ENCODE peak calls at places on chromosomes 1 and 21, in eight cellular contexts. Q is lower lobe of right lung, G is heart left ventricle, I is psoas muscle, S is GM06990, A is A549, C is lung, N is ovary. P is an unnamed sample.

GRCh38 chr1:186903374-186904129 is 74.8 kb downstream of the PLA2G4A start:
- DNase-seq in N (no peak), C (no peak), G (no peak), A (no peak), Q (no peak), I (no peak), S (no peak), P (no peak)

GRCh38 chr1:230760360-230760827 is 13.2 kb downstream of the CAPN9 start:
- DNase-seq in G (no peak), C (no peak), I (no peak), N (no peak), Q (no peak), S (no peak), A (no peak), P (no peak)

GRCh38 chr1:152752225-152752624 is 5.6 kb upstream of the KPRP start:
- DNase-seq in G (no peak), N (no peak), Q (no peak), A (no peak), I (no peak), C (no peak), S (no peak), P (peak; percentile 42)

GRCh38 chr1:180778782-180779398 is 133.8 kb upstream of the KIAA1614 start:
- DNase-seq in A (peak; percentile 26), N (no peak), G (no peak), Q (no peak), S (no peak), C (no peak), I (no peak), P (no peak)

GRCh38 chr1:248821101-248821500 is 4.6 kb downstream of the SH3BP5L start:
- DNase-seq in S (no peak), I (no peak), A (peak; percentile 43), C (no peak), G (no peak), Q (no peak), N (no peak), P (peak; percentile 58)

GRCh38 chr21:45403825-45404725 is 890 bp upstream of the COL18A1 start:
- DNase-seq in I (peak; percentile 73), N (peak; percentile 79), G (peak; percentile 79), Q (peak; percentile 47), C (no peak), A (no peak), S (no peak), P (peak; percentile 59)

GRCh38 chr1:183989078-183989577 is 48.4 kb downstream of the COLGALT2 start:
- DNase-seq in G (no peak), N (no peak), A (no peak), C (no peak), Q (no peak), S (peak; percentile 55), I (peak; percentile 59), P (peak; percentile 54)

GRCh38 chr21:33205476-33205875 is 24.3 kb upstream of the IFNAR2 start:
- DNase-seq in Q (no peak), N (no peak), C (peak; percentile 29), S (peak; percentile 38), I (no peak), A (no peak), G (no peak), P (no peak)

GRCh38 chr1:11227106-11228077 is 35.0 kb downstream of the MTOR start:
- DNase-seq in I (no peak), C (no peak), A (no peak), S (peak; percentile 28), Q (no peak), G (no peak), N (no peak), P (no peak)

GRCh38 chr1:38038836-38039235 is 7.8 kb downstream of the POU3F1 start:
- DNase-seq in Q (no peak), I (no peak), C (no peak), G (no peak), A (no peak), S (no peak), N (no peak), P (peak; percentile 43)

GRCh38 chr21:31609081-31609480 is 50.4 kb upstream of the SOD1 start:
- DNase-seq in G (no peak), Q (no peak), N (no peak), S (no peak), C (no peak), I (no peak), A (no peak), P (no peak)

GRCh38 chr1:111358964-111359363 is 68.3 kb downstream of the CHIA start:
- DNase-seq in S (no peak), C (no peak), Q (no peak), G (no peak), A (no peak), N (no peak), I (no peak), P (no peak)

GRCh38 chr1:40868051-40868723 is 6.0 kb upstream of the CITED4 start:
- DNase-seq in G (no peak), S (no peak), C (no peak), N (no peak), Q (no peak), I (no peak), A (peak; percentile 52), P (peak; percentile 76)

GRCh38 chr1:6028042-6028895 is 17.4 kb upstream of the KCNAB2 start:
- DNase-seq in A (no peak), S (peak; percentile 58), I (no peak), C (peak; percentile 53), Q (peak; percentile 77), G (no peak), N (no peak), P (no peak)

GRCh38 chr1:7845761-7846160 is 7.1 kb downstream of the UTS2 start:
- DNase-seq in I (no peak), Q (no peak), S (no peak), N (no peak), G (no peak), A (no peak), C (no peak), P (peak; percentile 15)

GRCh38 chr21:43353282-43354010 is 73.5 kb downstream of the SIK1 start:
- DNase-seq in C (no peak), Q (no peak), N (no peak), S (peak; percentile 61), I (no peak), A (no peak), G (no peak), P (no peak)

GRCh38 chr1:219518168-219518905 is 94.6 kb downstream of the ZC3H11B start:
- DNase-seq in Q (no peak), S (no peak), N (no peak), I (no peak), G (no peak), C (no peak), A (peak; percentile 13), P (peak; percentile 50)

GRCh38 chr1:35406103-35406502 is 137.6 kb downstream of the ZMYM4 start:
- DNase-seq in G (no peak), I (no peak), N (no peak), S (no peak), A (no peak), Q (no peak), C (no peak), P (peak; percentile 15)

GRCh38 chr1:244964112-244964971 is 100.0 kb upstream of the HNRNPU start:
- DNase-seq in S (no peak), A (no peak), G (no peak), Q (no peak), N (peak; percentile 26), C (no peak), I (no peak), P (peak; percentile 85)

GRCh38 chr1:45314266-45314665 is 12.4 kb upstream of the HPDL start:
- DNase-seq in I (no peak), S (no peak), G (no peak), Q (no peak), N (no peak), A (no peak), C (no peak), P (no peak)

GRCh38 chr1:65541161-65541560 is 120.7 kb downstream of the LEPR start:
- DNase-seq in Q (no peak), C (no peak), G (no peak), N (no peak), S (no peak), A (no peak), I (no peak), P (no peak)

GRCh38 chr1:119366424-119366823 is 2.2 kb upstream of the HAO2 start:
- DNase-seq in Q (no peak), C (no peak), G (no peak), I (no peak), N (no peak), S (no peak), A (no peak), P (no peak)

DNA sequence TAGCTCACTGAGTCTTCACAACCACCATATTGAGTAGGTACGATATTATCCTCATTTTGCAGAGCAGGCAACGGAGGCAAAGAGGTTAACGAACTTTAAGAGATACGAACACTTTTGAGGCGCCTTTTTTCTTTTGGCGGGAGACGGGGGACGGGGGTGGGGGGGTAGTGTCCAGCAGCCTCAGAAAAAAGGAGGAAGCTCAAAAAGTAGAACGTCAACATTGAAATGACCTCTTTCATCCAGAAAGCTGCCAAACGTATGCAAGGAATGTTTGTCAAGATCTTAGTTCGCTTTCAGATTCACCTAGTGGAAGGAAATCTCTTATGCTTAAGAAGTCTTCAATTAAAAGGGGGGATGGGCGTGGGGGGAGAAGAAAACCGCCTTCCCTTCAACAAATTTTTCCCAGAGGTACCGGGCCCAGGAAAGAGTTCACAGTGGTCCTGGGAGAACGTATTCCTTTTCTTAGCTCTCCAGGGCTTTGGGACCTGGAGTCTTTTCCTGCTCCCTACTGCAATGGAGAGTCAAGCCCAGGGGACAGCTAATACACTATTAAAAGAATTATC is 1.1 kb upstream of the PCAT6 start:
- DNase-seq in Q (no peak), N (no peak), G (no peak), A (no peak), C (no peak), I (no peak), S (no peak), P (no peak)
- H3K4me3 ChIP-seq in Q (peak overlapping the region; percentile 81), N (no peak overlapping the region), G (peak overlapping the region; percentile 78), A (peak overlapping the region; percentile 69), C (no peak overlapping the region), I (peak overlapping the region; percentile 90), S (no peak overlapping the region), P (no peak overlapping the region)

GRCh38 chr1:113021430-113022085 is 51.4 kb upstream of the LRIG2 start:
- DNase-seq in N (no peak), Q (no peak), S (no peak), C (no peak), I (no peak), A (no peak), G (no peak), P (no peak)
- TF ChIP-seq CTCF in N (no peak), Q (no peak), S (no peak), C (no peak), I (no peak), A (no peak), G (no peak), P (no peak)

GRCh38 chr1:211843507-211844298 is 13.1 kb upstream of the LPGAT1 start:
- DNase-seq in C (no peak), Q (no peak), I (no peak), G (no peak), N (no peak), A (no peak), S (no peak), P (no peak)
- H3K4me3 ChIP-seq in C (no peak overlapping the region), Q (no peak overlapping the region), I (no peak overlapping the region), G (no peak overlapping the region), N (no peak overlapping the region), A (no peak overlapping the region), S (no peak overlapping the region), P (no peak overlapping the region)

DNA sequence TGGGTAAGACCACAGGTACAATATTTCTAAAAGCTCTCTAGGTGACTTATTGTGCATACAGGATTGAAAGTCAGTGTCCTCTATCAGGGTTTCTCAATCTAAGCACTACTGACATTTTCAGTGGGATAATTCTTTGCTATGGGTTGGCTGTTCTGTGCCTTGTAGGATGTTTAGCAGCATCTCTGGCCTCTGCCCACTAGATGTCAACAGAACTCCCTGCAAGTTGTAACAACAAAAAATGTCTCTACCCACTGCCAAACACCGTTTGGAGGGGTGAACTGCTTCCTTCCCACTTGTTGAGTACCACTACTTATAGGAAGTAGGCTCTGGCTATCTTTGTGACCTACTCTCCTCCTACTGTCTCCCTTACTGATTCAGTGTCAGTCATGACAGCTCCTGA is 90.1 kb upstream of the ZRANB2 start:
- DNase-seq in G (no peak), C (no peak), I (no peak), A (no peak), Q (no peak), N (no peak), S (no peak), P (no peak)
- TF ChIP-seq CTCF in G (no peak), C (no peak), I (no peak), A (no peak), Q (no peak), N (no peak), S (no peak), P (no peak)